ENCODE peak calls at places on chromosomes 6 and 20, in eight cellular contexts. One of them, this sample, is unnamed.

GRCh38 chr6:144559865-144560603 is 274.9 kb downstream of the UTRN start:
- DNase-seq in ovary: no peak
- DNase-seq in activated CD4-positive, alpha-beta T cell treated with anti-CD3 and anti-CD28 coated beads, Interleukin-2, amount 50 U/mL, for 48 hours: peak; percentile 62
- DNase-seq in mesendoderm: no peak
- DNase-seq in HTR-8/SVneo: no peak
- DNase-seq in A172: no peak
- DNase-seq in left ventricle myocardium superior: no peak
- DNase-seq in T-helper 22 cell: peak; percentile 6
- DNase-seq in this sample: no peak

GRCh38 chr6:146781836-146782235 is 183.1 kb downstream of the ADGB start:
- DNase-seq in ovary: no peak
- DNase-seq in activated CD4-positive, alpha-beta T cell treated with anti-CD3 and anti-CD28 coated beads, Interleukin-2, amount 50 U/mL, for 48 hours: no peak
- DNase-seq in mesendoderm: no peak
- DNase-seq in HTR-8/SVneo: no peak
- DNase-seq in A172: no peak
- DNase-seq in left ventricle myocardium superior: no peak
- DNase-seq in T-helper 22 cell: no peak
- DNase-seq in this sample: no peak

GRCh38 chr6:167840526-167841179 is 13.9 kb downstream of the AFDN start:
- DNase-seq in ovary: no peak
- DNase-seq in activated CD4-positive, alpha-beta T cell treated with anti-CD3 and anti-CD28 coated beads, Interleukin-2, amount 50 U/mL, for 48 hours: no peak
- DNase-seq in mesendoderm: no peak
- DNase-seq in HTR-8/SVneo: no peak
- DNase-seq in A172: no peak
- DNase-seq in left ventricle myocardium superior: no peak
- DNase-seq in T-helper 22 cell: no peak
- DNase-seq in this sample: no peak

GRCh38 chr6:88513920-88514319 is 347.8 kb upstream of the CNR1 start:
- DNase-seq in ovary: no peak
- DNase-seq in activated CD4-positive, alpha-beta T cell treated with anti-CD3 and anti-CD28 coated beads, Interleukin-2, amount 50 U/mL, for 48 hours: no peak
- DNase-seq in mesendoderm: no peak
- DNase-seq in HTR-8/SVneo: no peak
- DNase-seq in A172: no peak
- DNase-seq in left ventricle myocardium superior: no peak
- DNase-seq in T-helper 22 cell: no peak
- DNase-seq in this sample: no peak

GRCh38 chr6:5315883-5316282 is 54.6 kb downstream of the FARS2 start:
- DNase-seq in ovary: no peak
- DNase-seq in activated CD4-positive, alpha-beta T cell treated with anti-CD3 and anti-CD28 coated beads, Interleukin-2, amount 50 U/mL, for 48 hours: no peak
- DNase-seq in mesendoderm: no peak
- DNase-seq in HTR-8/SVneo: no peak
- DNase-seq in A172: no peak
- DNase-seq in left ventricle myocardium superior: no peak
- DNase-seq in T-helper 22 cell: no peak
- DNase-seq in this sample: no peak

GRCh38 chr6:30556714-30556963 is 350 bp upstream of the GNL1 start:
- DNase-seq in ovary: peak; percentile 90
- DNase-seq in activated CD4-positive, alpha-beta T cell treated with anti-CD3 and anti-CD28 coated beads, Interleukin-2, amount 50 U/mL, for 48 hours: peak; percentile 89
- DNase-seq in mesendoderm: peak; percentile 98
- DNase-seq in HTR-8/SVneo: no peak
- DNase-seq in A172: no peak
- DNase-seq in left ventricle myocardium superior: peak; percentile 88
- DNase-seq in T-helper 22 cell: peak; percentile 83
- DNase-seq in this sample: no peak

GRCh38 chr6:156662025-156662445 is 115.1 kb upstream of the ARID1B start:
- DNase-seq in ovary: no peak
- DNase-seq in activated CD4-positive, alpha-beta T cell treated with anti-CD3 and anti-CD28 coated beads, Interleukin-2, amount 50 U/mL, for 48 hours: no peak
- DNase-seq in mesendoderm: peak; percentile 62
- DNase-seq in HTR-8/SVneo: no peak
- DNase-seq in A172: no peak
- DNase-seq in left ventricle myocardium superior: no peak
- DNase-seq in T-helper 22 cell: no peak
- DNase-seq in this sample: no peak

GRCh38 chr6:163652328-163652727 is 237.8 kb downstream of the QKI start:
- DNase-seq in ovary: no peak
- DNase-seq in activated CD4-positive, alpha-beta T cell treated with anti-CD3 and anti-CD28 coated beads, Interleukin-2, amount 50 U/mL, for 48 hours: no peak
- DNase-seq in mesendoderm: no peak
- DNase-seq in HTR-8/SVneo: no peak
- DNase-seq in A172: no peak
- DNase-seq in left ventricle myocardium superior: no peak
- DNase-seq in T-helper 22 cell: no peak
- DNase-seq in this sample: no peak

GRCh38 chr6:37021356-37022129 is 16.1 kb downstream of the FGD2 start:
- DNase-seq in ovary: no peak
- DNase-seq in activated CD4-positive, alpha-beta T cell treated with anti-CD3 and anti-CD28 coated beads, Interleukin-2, amount 50 U/mL, for 48 hours: peak; percentile 80
- DNase-seq in mesendoderm: peak; percentile 82
- DNase-seq in HTR-8/SVneo: peak; percentile 41
- DNase-seq in A172: peak; percentile 43
- DNase-seq in left ventricle myocardium superior: no peak
- DNase-seq in T-helper 22 cell: peak; percentile 39
- DNase-seq in this sample: no peak

GRCh38 chr6:89828988-89829590 is 591 bp upstream of the CASP8AP2 start:
- DNase-seq in ovary: peak; percentile 16
- DNase-seq in activated CD4-positive, alpha-beta T cell treated with anti-CD3 and anti-CD28 coated beads, Interleukin-2, amount 50 U/mL, for 48 hours: peak; percentile 37
- DNase-seq in mesendoderm: no peak
- DNase-seq in HTR-8/SVneo: no peak
- DNase-seq in A172: no peak
- DNase-seq in left ventricle myocardium superior: no peak
- DNase-seq in T-helper 22 cell: peak; percentile 11
- DNase-seq in this sample: no peak

GRCh38 chr20:10963717-10964266 is 290.0 kb upstream of the JAG1 start:
- DNase-seq in ovary: no peak
- DNase-seq in activated CD4-positive, alpha-beta T cell treated with anti-CD3 and anti-CD28 coated beads, Interleukin-2, amount 50 U/mL, for 48 hours: no peak
- DNase-seq in mesendoderm: no peak
- DNase-seq in HTR-8/SVneo: no peak
- DNase-seq in A172: no peak
- DNase-seq in left ventricle myocardium superior: no peak
- DNase-seq in T-helper 22 cell: no peak
- DNase-seq in this sample: no peak

GRCh38 chr20:40286991-40287531 is 402.0 kb downstream of the MAFB start:
- DNase-seq in ovary: no peak
- DNase-seq in activated CD4-positive, alpha-beta T cell treated with anti-CD3 and anti-CD28 coated beads, Interleukin-2, amount 50 U/mL, for 48 hours: no peak
- DNase-seq in mesendoderm: no peak
- DNase-seq in HTR-8/SVneo: no peak
- DNase-seq in A172: no peak
- DNase-seq in left ventricle myocardium superior: peak; percentile 90
- DNase-seq in T-helper 22 cell: no peak
- DNase-seq in this sample: no peak

GRCh38 chr6:77474286-77474956 is 11.1 kb upstream of the HTR1B start:
- DNase-seq in ovary: no peak
- DNase-seq in activated CD4-positive, alpha-beta T cell treated with anti-CD3 and anti-CD28 coated beads, Interleukin-2, amount 50 U/mL, for 48 hours: no peak
- DNase-seq in mesendoderm: no peak
- DNase-seq in HTR-8/SVneo: no peak
- DNase-seq in A172: no peak
- DNase-seq in left ventricle myocardium superior: no peak
- DNase-seq in T-helper 22 cell: no peak
- DNase-seq in this sample: no peak